ENCODE peak calls at places on chromosomes 13 and 19, in seven cellular contexts. One of them, this sample, is unnamed.

GRCh38 chr19:45235485-45235884 is 9.7 kb downstream of the EXOC3L2 start:
- DNase-seq in H1: no peak
- DNase-seq in mesendoderm: no peak
- DNase-seq in IMR-90: no peak
- DNase-seq in neuronal stem cell: no peak
- DNase-seq in H9: no peak
- DNase-seq in mesenchymal stem cell: no peak
- DNase-seq in this sample: no peak

GRCh38 chr19:15324791-15325519 is 7.4 kb downstream of the BRD4 start:
- DNase-seq in IMR-90: no peak
- DNase-seq in mesenchymal stem cell: no peak
- DNase-seq in mesendoderm: peak
- DNase-seq in neuronal stem cell: no peak
- DNase-seq in H9: peak
- DNase-seq in H1: no peak
- DNase-seq in this sample: no peak

GRCh38 chr13:80972857-80973478 is 632.0 kb upstream of the SPRY2 start:
- DNase-seq in IMR-90: no peak
- DNase-seq in H1: no peak
- DNase-seq in mesenchymal stem cell: no peak
- DNase-seq in H9: no peak
- DNase-seq in mesendoderm: no peak
- DNase-seq in neuronal stem cell: no peak
- DNase-seq in this sample: no peak

GRCh38 chr13:100315522-100315921 is 226.6 kb downstream of the PCCA start:
- DNase-seq in H9: no peak
- DNase-seq in IMR-90: no peak
- DNase-seq in H1: no peak
- DNase-seq in neuronal stem cell: no peak
- DNase-seq in mesenchymal stem cell: no peak
- DNase-seq in mesendoderm: no peak
- DNase-seq in this sample: no peak

GRCh38 chr13:74062933-74063332 is 71.3 kb downstream of the KLF12 start:
- DNase-seq in mesendoderm: no peak
- DNase-seq in IMR-90: peak
- DNase-seq in H9: no peak
- DNase-seq in H1: no peak
- DNase-seq in mesenchymal stem cell: peak
- DNase-seq in neuronal stem cell: no peak
- DNase-seq in this sample: no peak

GRCh38 chr13:48902421-48902820 is 73.3 kb upstream of the FNDC3A start:
- DNase-seq in mesenchymal stem cell: peak
- DNase-seq in mesendoderm: peak
- DNase-seq in IMR-90: peak
- DNase-seq in H9: peak
- DNase-seq in H1: peak
- DNase-seq in neuronal stem cell: peak
- DNase-seq in this sample: peak

GRCh38 chr19:29311391-29311790 is 98.4 kb upstream of the UQCRFS1 start:
- DNase-seq in mesendoderm: peak
- DNase-seq in mesenchymal stem cell: no peak
- DNase-seq in H9: peak
- DNase-seq in IMR-90: no peak
- DNase-seq in neuronal stem cell: no peak
- DNase-seq in H1: no peak
- DNase-seq in this sample: no peak

GRCh38 chr13:110403315-110403714 is 96.2 kb downstream of the COL4A2 start:
- DNase-seq in mesenchymal stem cell: peak
- DNase-seq in H1: no peak
- DNase-seq in IMR-90: peak
- DNase-seq in mesendoderm: no peak
- DNase-seq in neuronal stem cell: no peak
- DNase-seq in H9: no peak
- DNase-seq in this sample: peak

GRCh38 chr19:30498707-30499106 is 126.5 kb downstream of the ZNF536 start:
- DNase-seq in IMR-90: no peak
- DNase-seq in mesenchymal stem cell: no peak
- DNase-seq in H9: peak
- DNase-seq in H1: peak
- DNase-seq in mesendoderm: peak
- DNase-seq in neuronal stem cell: no peak
- DNase-seq in this sample: no peak

GRCh38 chr13:69094485-69094884 is 1013.1 kb upstream of the ATXN8OS start:
- DNase-seq in mesenchymal stem cell: no peak
- DNase-seq in neuronal stem cell: no peak
- DNase-seq in mesendoderm: no peak
- DNase-seq in H9: no peak
- DNase-seq in H1: no peak
- DNase-seq in IMR-90: no peak
- DNase-seq in this sample: no peak
- H2BK120ac ChIP-seq in mesenchymal stem cell: no peak
- H2BK120ac ChIP-seq in neuronal stem cell: no peak
- H2BK120ac ChIP-seq in mesendoderm: no peak
- H2BK120ac ChIP-seq in H9: no peak
- H2BK120ac ChIP-seq in H1: no peak
- H2BK120ac ChIP-seq in IMR-90: no peak
- H2BK120ac ChIP-seq in this sample: no peak

GRCh38 chr19:16896913-16897571 is 8.2 kb downstream of the F2RL3 start:
- DNase-seq in neuronal stem cell: peak
- DNase-seq in H9: peak
- DNase-seq in IMR-90: peak
- DNase-seq in mesendoderm: peak
- DNase-seq in mesenchymal stem cell: peak
- DNase-seq in H1: peak
- DNase-seq in this sample: peak

GRCh38 chr19:16899566-16900075 is 10.8 kb downstream of the F2RL3 start:
- DNase-seq in H1: no peak
- DNase-seq in mesendoderm: peak
- DNase-seq in neuronal stem cell: no peak
- DNase-seq in mesenchymal stem cell: peak
- DNase-seq in H9: peak
- DNase-seq in IMR-90: no peak
- DNase-seq in this sample: no peak

GRCh38 chr19:16896098-16896912 is 7.5 kb downstream of the F2RL3 start:
- DNase-seq in mesenchymal stem cell: no peak
- DNase-seq in IMR-90: no peak
- DNase-seq in H1: no peak
- DNase-seq in mesendoderm: peak
- DNase-seq in H9: peak
- DNase-seq in neuronal stem cell: peak
- DNase-seq in this sample: peak

GRCh38 chr19:16898306-16899015 is 9.7 kb downstream of the F2RL3 start:
- DNase-seq in neuronal stem cell: no peak
- DNase-seq in H1: no peak
- DNase-seq in mesenchymal stem cell: no peak
- DNase-seq in H9: no peak
- DNase-seq in mesendoderm: no peak
- DNase-seq in IMR-90: no peak
- DNase-seq in this sample: no peak

GRCh38 chr19:16897572-16898056 is 8.8 kb downstream of the F2RL3 start:
- DNase-seq in IMR-90: no peak
- DNase-seq in mesendoderm: no peak
- DNase-seq in H9: no peak
- DNase-seq in neuronal stem cell: no peak
- DNase-seq in mesenchymal stem cell: peak
- DNase-seq in H1: no peak
- DNase-seq in this sample: peak
- H2BK120ac ChIP-seq in IMR-90: no peak
- H2BK120ac ChIP-seq in mesendoderm: no peak
- H2BK120ac ChIP-seq in H9: no peak
- H2BK120ac ChIP-seq in neuronal stem cell: no peak
- H2BK120ac ChIP-seq in mesenchymal stem cell: peak
- H2BK120ac ChIP-seq in H1: no peak
- H2BK120ac ChIP-seq in this sample: no peak

GRCh38 chr19:43460362-43461016 is 4.9 kb downstream of the LYPD3 start:
- DNase-seq in H1: no peak
- DNase-seq in mesendoderm: no peak
- DNase-seq in mesenchymal stem cell: no peak
- DNase-seq in IMR-90: no peak
- DNase-seq in H9: no peak
- DNase-seq in neuronal stem cell: no peak
- DNase-seq in this sample: no peak
- H2BK120ac ChIP-seq in H1: no peak
- H2BK120ac ChIP-seq in mesendoderm: no peak
- H2BK120ac ChIP-seq in mesenchymal stem cell: no peak
- H2BK120ac ChIP-seq in IMR-90: no peak
- H2BK120ac ChIP-seq in H9: no peak
- H2BK120ac ChIP-seq in neuronal stem cell: no peak
- H2BK120ac ChIP-seq in this sample: no peak

GRCh38 chr13:108433976-108434375 is 164.5 kb downstream of the TNFSF13B start:
- DNase-seq in neuronal stem cell: no peak
- DNase-seq in IMR-90: no peak
- DNase-seq in mesenchymal stem cell: no peak
- DNase-seq in H9: no peak
- DNase-seq in H1: no peak
- DNase-seq in mesendoderm: no peak
- DNase-seq in this sample: no peak

GRCh38 chr13:108437496-108437895 is 168.0 kb downstream of the TNFSF13B start:
- DNase-seq in IMR-90: no peak
- DNase-seq in neuronal stem cell: no peak
- DNase-seq in H1: no peak
- DNase-seq in H9: no peak
- DNase-seq in mesendoderm: no peak
- DNase-seq in mesenchymal stem cell: no peak
- DNase-seq in this sample: no peak

GRCh38 chr13:108435393-108436149 is 166.1 kb downstream of the TNFSF13B start:
- DNase-seq in IMR-90: no peak
- DNase-seq in mesenchymal stem cell: no peak
- DNase-seq in H9: no peak
- DNase-seq in neuronal stem cell: no peak
- DNase-seq in H1: no peak
- DNase-seq in mesendoderm: no peak
- DNase-seq in this sample: no peak
- H2BK120ac ChIP-seq in IMR-90: no peak
- H2BK120ac ChIP-seq in mesenchymal stem cell: no peak
- H2BK120ac ChIP-seq in H9: no peak
- H2BK120ac ChIP-seq in neuronal stem cell: no peak
- H2BK120ac ChIP-seq in H1: no peak
- H2BK120ac ChIP-seq in mesendoderm: no peak
- H2BK120ac ChIP-seq in this sample: no peak

GRCh38 chr13:66656050-66656449 is 574.1 kb downstream of the PCDH9 start:
- DNase-seq in mesendoderm: no peak
- DNase-seq in mesenchymal stem cell: no peak
- DNase-seq in IMR-90: no peak
- DNase-seq in H1: no peak
- DNase-seq in H9: no peak
- DNase-seq in neuronal stem cell: no peak
- DNase-seq in this sample: no peak

GRCh38 chr13:66661336-66661735 is 568.8 kb downstream of the PCDH9 start:
- DNase-seq in mesenchymal stem cell: no peak
- DNase-seq in neuronal stem cell: no peak
- DNase-seq in IMR-90: no peak
- DNase-seq in H9: no peak
- DNase-seq in H1: no peak
- DNase-seq in mesendoderm: no peak
- DNase-seq in this sample: no peak

GRCh38 chr13:66657165-66657895 is 572.8 kb downstream of the PCDH9 start:
- DNase-seq in H9: no peak
- DNase-seq in neuronal stem cell: no peak
- DNase-seq in mesenchymal stem cell: peak
- DNase-seq in mesendoderm: peak
- DNase-seq in H1: no peak
- DNase-seq in IMR-90: peak
- DNase-seq in this sample: peak

GRCh38 chr13:66660013-66660804 is 569.9 kb downstream of the PCDH9 start:
- DNase-seq in H9: no peak
- DNase-seq in IMR-90: peak
- DNase-seq in neuronal stem cell: no peak
- DNase-seq in mesendoderm: no peak
- DNase-seq in mesenchymal stem cell: peak
- DNase-seq in H1: no peak
- DNase-seq in this sample: no peak

DNA sequence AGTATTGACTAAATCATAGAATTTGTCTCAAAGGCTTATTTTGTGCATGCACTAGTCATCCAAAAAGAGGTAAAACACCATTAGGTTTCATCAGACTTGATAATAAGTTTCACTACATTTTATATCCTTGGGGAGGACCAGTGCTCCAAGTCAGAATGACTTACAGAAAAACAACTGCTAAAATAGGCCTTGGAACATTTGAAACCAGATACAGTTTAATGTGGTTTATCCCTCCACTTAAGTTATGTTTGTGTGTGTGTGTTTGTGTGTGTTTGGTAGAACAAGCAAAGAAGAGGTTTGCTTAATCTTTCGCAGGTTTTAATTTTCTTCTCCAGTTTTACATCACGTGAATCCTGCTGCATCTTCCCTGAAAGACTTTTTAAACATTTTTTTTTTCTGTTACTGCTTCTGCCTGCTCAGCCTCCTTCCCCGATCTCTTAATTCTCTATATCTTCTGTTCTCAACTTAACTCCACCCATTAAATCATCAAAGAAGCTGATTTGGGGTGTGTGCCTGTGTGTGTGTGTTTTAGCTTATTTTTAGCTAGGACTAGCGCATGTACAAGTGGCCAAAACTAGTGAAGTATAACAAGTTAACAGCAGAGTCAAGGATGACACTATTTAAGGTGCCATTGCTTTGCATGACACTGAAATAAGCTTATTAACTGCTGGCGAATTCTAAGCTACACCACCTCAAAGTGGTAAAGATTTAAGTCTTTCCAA is 570.7 kb downstream of the PCDH9 start:
- DNase-seq in mesendoderm: no peak
- DNase-seq in mesenchymal stem cell: peak
- DNase-seq in H9: no peak
- DNase-seq in H1: no peak
- DNase-seq in neuronal stem cell: no peak
- DNase-seq in IMR-90: no peak
- DNase-seq in this sample: no peak
- H2BK120ac ChIP-seq in mesendoderm: no peak
- H2BK120ac ChIP-seq in mesenchymal stem cell: no peak
- H2BK120ac ChIP-seq in H9: no peak
- H2BK120ac ChIP-seq in H1: no peak
- H2BK120ac ChIP-seq in neuronal stem cell: no peak
- H2BK120ac ChIP-seq in IMR-90: peak
- H2BK120ac ChIP-seq in this sample: no peak

This sample was measured in trophoblast cell.